ENCODE peak calls at places on chromosome 13, in nine cellular contexts. J is nucleus accumbens; M is EH; A is activated T-helper 1 cell treated with anti-CD3 and anti-CD28 coated beads, Interleukin-12 subunit alpha, Interleukin-12 subunit beta, Interleukin-2, Interleukin-4 antibody, amounts not matched to agents 30 ng/mL and 10 ng/mL and 1 ng/mL, durations not matched to agents 14 hours and 24 hours and 36 hours; S is iris pigment epithelial cell; H is central memory CD4-positive, alpha-beta T cell; U is GOT3; D is amniotic stem cell; P is dermis microvascular lymphatic vessel endothelial cell. I is an unnamed sample.

GRCh38 chr13:40653558-40654318 is 12.7 kb downstream of the FOXO1 start:
- DNase-seq in J (no peak), M (peak), A (no peak), S (peak), H (peak), U (no peak), D (no peak), P (no peak), I (peak)

GRCh38 chr13:48636550-48636949 is 17.2 kb upstream of the CYSLTR2 start:
- DNase-seq in J (no peak), M (peak), A (no peak), S (peak), H (no peak), U (no peak), D (no peak), P (no peak), I (peak)

GRCh38 chr13:107842562-107843180 is 372.7 kb downstream of the LIG4 start:
- DNase-seq in J (no peak), M (no peak), A (no peak), S (peak), H (no peak), U (no peak), D (peak), P (peak), I (peak)

GRCh38 chr13:74227476-74228158 is 93.4 kb upstream of the KLF12 start:
- DNase-seq in J (no peak), M (no peak), A (no peak), S (no peak), H (no peak), U (no peak), D (no peak), P (no peak), I (no peak)

GRCh38 chr13:36673838-36674326 is at the start of gene SERTM1:
- DNase-seq in J (no peak), M (no peak), A (no peak), S (peak), H (no peak), U (no peak), D (no peak), P (peak), I (peak)

GRCh38 chr13:30091691-30092090 is 215.7 kb downstream of the KATNAL1 start:
- DNase-seq in J (no peak), M (no peak), A (no peak), S (no peak), H (no peak), U (no peak), D (no peak), P (no peak), I (no peak)

GRCh38 chr13:110228936-110229904 is 77.7 kb downstream of the COL4A1 start:
- DNase-seq in J (no peak), M (peak), A (no peak), S (peak), H (no peak), U (no peak), D (no peak), P (no peak), I (no peak)

GRCh38 chr13:44652223-44652622 is 76.1 kb upstream of the TSC22D1 start:
- DNase-seq in J (no peak), M (no peak), A (no peak), S (no peak), H (no peak), U (no peak), D (no peak), P (no peak), I (no peak)

GRCh38 chr13:46166947-46167610 is 14.9 kb downstream of the LCP1 start:
- DNase-seq in J (no peak), M (no peak), A (no peak), S (no peak), H (no peak), U (no peak), D (no peak), P (no peak), I (no peak)

GRCh38 chr13:78147905-78148304 is 229.3 kb upstream of the EDNRB start:
- DNase-seq in J (no peak), M (peak), A (no peak), S (peak), H (no peak), U (no peak), D (peak), P (peak), I (peak)

GRCh38 chr13:99162543-99162942 is 38.1 kb upstream of the UBAC2 start:
- DNase-seq in J (no peak), M (no peak), A (no peak), S (no peak), H (no peak), U (no peak), D (no peak), P (no peak), I (no peak)

GRCh38 chr13:114320065-114320464 is 5.8 kb downstream of the CHAMP1 start:
- DNase-seq in J (no peak), M (no peak), A (no peak), S (peak), H (no peak), U (no peak), D (no peak), P (no peak), I (no peak)

GRCh38 chr13:48559638-48560320 is 26.9 kb upstream of the RCBTB2 start:
- DNase-seq in J (no peak), M (peak), A (no peak), S (peak), H (no peak), U (no peak), D (no peak), P (no peak), I (no peak)

GRCh38 chr13:40221460-40222201 is 444.8 kb downstream of the FOXO1 start:
- DNase-seq in J (no peak), M (peak), A (no peak), S (peak), H (peak), U (no peak), D (no peak), P (no peak), I (no peak)

I was measured in endothelial cell of umbilical vein.